ENCODE peak calls at places on chromosome 22, in four cellular contexts. M is activated CD8-positive, alpha-beta T cell treated with anti-CD3 and anti-CD28 coated beads for 36 hours; W is activated CD4-positive, alpha-beta T cell treated with anti-CD3 and anti-CD28 coated beads, Interleukin-2, amount 50 U/mL, for 1 hour; H is neuronal stem cell. C is an unnamed sample.

GRCh38 chr22:30408388-30409101 is 11.7 kb downstream of the SEC14L2 start:
- DNase-seq in M (no peak), W (no peak), H (no peak), C (no peak)

GRCh38 chr22:43829448-43829821 is 17.3 kb upstream of the EFCAB6 start:
- DNase-seq in M (no peak), W (no peak), H (no peak), C (no peak)

GRCh38 chr22:31271485-31271884 is 20.8 kb downstream of the PIK3IP1 start:
- DNase-seq in M (no peak), W (no peak), H (no peak), C (no peak)

GRCh38 chr22:32803020-32803758 is 1.7 kb downstream of the TIMP3 start:
- DNase-seq in M (peak), W (no peak), H (no peak), C (no peak)

GRCh38 chr22:25495286-25495685 is 69.2 kb upstream of the GRK3 start:
- DNase-seq in M (no peak), W (no peak), H (no peak), C (no peak)

GRCh38 chr22:39717099-39717498 is 146.5 kb downstream of the CACNA1I start:
- DNase-seq in M (no peak), W (no peak), H (no peak), C (no peak)

GRCh38 chr22:49724893-49725489 is 102.7 kb downstream of the BRD1 start:
- DNase-seq in M (peak), W (peak), H (peak), C (peak)

GRCh38 chr22:18068991-18069390 is 8.8 kb upstream of the PEX26 start:
- DNase-seq in M (no peak), W (no peak), H (no peak), C (no peak)

GRCh38 chr22:49032821-49033220 is 794.9 kb downstream of the BRD1 start:
- DNase-seq in M (no peak), W (no peak), H (no peak), C (no peak)

GRCh38 chr22:24417901-24418641 is 9.3 kb upstream of the ADORA2A start:
- DNase-seq in M (no peak), W (no peak), H (no peak), C (no peak)

GRCh38 chr22:42190274-42190673 is 59.7 kb upstream of the CYP2D6 start:
- DNase-seq in M (no peak), W (no peak), H (no peak), C (no peak)

C was measured in A673.